ENCODE peak calls at places on chromosomes 2 and 18, in four cellular contexts. I is fibroblast of lung; D is heart right ventricle; L is activated CD4-positive, alpha-beta memory T cell treated with anti-CD3 and anti-CD28 coated beads, Interleukin-2, amount 10 ng/mL, durations not matched to agents 7 days and 5 days. G is an unnamed sample.

GRCh38 chr2:246489-247145 is 17.2 kb downstream of the SH3YL1 start:
- DNase-seq in I (peak), D (no peak), L (no peak), G (no peak)

GRCh38 chr18:10537765-10538164 is 11.9 kb downstream of the NAPG start:
- DNase-seq in I (no peak), D (no peak), L (no peak), G (no peak)

GRCh38 chr2:122136071-122136470 is 380.6 kb downstream of the TSN start:
- DNase-seq in I (no peak), D (no peak), L (no peak), G (no peak)

GRCh38 chr2:137287934-137288639 is 522.7 kb downstream of the THSD7B start:
- DNase-seq in I (no peak), D (no peak), L (no peak), G (no peak)

GRCh38 chr2:30367232-30368070 is 79.6 kb upstream of the LCLAT1 start:
- DNase-seq in I (peak), D (no peak), L (no peak), G (no peak)

GRCh38 chr18:72808688-72809087 is 59.1 kb downstream of the NETO1 start:
- DNase-seq in I (no peak), D (peak), L (no peak), G (peak)

GRCh38 chr2:46574457-46575354 is 95.3 kb downstream of the TMEM247 start:
- DNase-seq in I (peak), D (no peak), L (no peak), G (no peak)

GRCh38 chr18:76394780-76395476 is 100.1 kb downstream of the ZNF516 start:
- DNase-seq in I (peak), D (no peak), L (no peak), G (no peak)

GRCh38 chr2:152505495-152505906 is 170.5 kb downstream of the FMNL2 start:
- DNase-seq in I (peak), D (peak), L (no peak), G (peak)

GRCh38 chr2:74227646-74228045 is 29.2 kb downstream of the MTHFD2 start:
- DNase-seq in I (no peak), D (no peak), L (no peak), G (no peak)